ENCODE peak calls at places on chromosomes 2 and 18, in five cellular contexts. P is left lung, I is DND-41, Q is IMR-90, Z is GDM1. K is an unnamed sample.

GRCh38 chr18:43341014-43341413 is 63.7 kb upstream of the SYT4 start:
- DNase-seq in Q (no peak), Z (no peak), I (no peak), P (no peak), K (no peak)

GRCh38 chr2:240507778-240508251 is 50.0 kb downstream of the ANKMY1 start:
- DNase-seq in Z (no peak), P (peak; percentile 61), Q (no peak), I (no peak), K (no peak)

GRCh38 chr18:961644-962355 is 57.1 kb downstream of the ADCYAP1 start:
- DNase-seq in P (no peak), Z (no peak), I (peak; percentile 66), Q (peak; percentile 35), K (peak; percentile 49)

GRCh38 chr2:237200462-237200861 is 114.8 kb downstream of the COPS8 start:
- DNase-seq in Z (no peak), P (no peak), I (no peak), Q (no peak), K (no peak)

GRCh38 chr18:37564796-37565137 is 831 bp downstream of the CELF4 start:
- DNase-seq in P (peak; percentile 73), Z (no peak), Q (peak; percentile 21), I (peak; percentile 7), K (no peak)

GRCh38 chr2:128346291-128346690 is 27.6 kb upstream of the HS6ST1 start:
- DNase-seq in Q (no peak), P (no peak), Z (no peak), I (no peak), K (no peak)

GRCh38 chr2:197388866-197389587 is 45.8 kb downstream of the SF3B1 start:
- DNase-seq in Q (no peak), P (no peak), Z (no peak), I (no peak), K (no peak)

GRCh38 chr2:240646061-240646899 is 21.0 kb downstream of the GPR35 start:
- DNase-seq in Z (peak; percentile 10), I (no peak), Q (no peak), P (peak; percentile 61), K (no peak)

GRCh38 chr18:11981633-11982366 is 493 bp downstream of the IMPA2 start:
- DNase-seq in Z (no peak), I (peak; percentile 11), Q (peak; percentile 19), P (peak; percentile 91), K (peak; percentile 59)

GRCh38 chr2:20141056-20141762 is 83.7 kb downstream of the SDC1 start:
- DNase-seq in Q (peak; percentile 96), P (peak; percentile 90), Z (no peak), I (no peak), K (peak; percentile 87)

GRCh38 chr2:75466708-75467311 is 93.9 kb downstream of the EVA1A start:
- DNase-seq in P (no peak), Z (no peak), Q (peak; percentile 15), I (no peak), K (no peak)

GRCh38 chr18:65017372-65017760 is 733.4 kb upstream of the CDH7 start:
- DNase-seq in I (no peak), P (no peak), Z (no peak), Q (no peak), K (no peak)

GRCh38 chr2:65687614-65688013 is 255.2 kb upstream of the SPRED2 start:
- DNase-seq in Z (no peak), Q (no peak), P (no peak), I (no peak), K (no peak)

GRCh38 chr2:161078211-161078539 is 82.1 kb upstream of the TANK start:
- DNase-seq in Z (no peak), P (no peak), Q (no peak), I (peak; percentile 8), K (no peak)

GRCh38 chr2:239721991-239722759 is 303.0 kb downstream of the NDUFA10 start:
- DNase-seq in P (no peak), Q (no peak), I (no peak), Z (no peak), K (no peak)

GRCh38 chr2:124254621-124255020 is 229.5 kb downstream of the CNTNAP5 start:
- DNase-seq in I (no peak), Z (no peak), Q (peak; percentile 21), P (no peak), K (no peak)

GRCh38 chr2:229343661-229344060 is 72.6 kb upstream of the PID1 start:
- DNase-seq in P (no peak), Z (no peak), Q (no peak), I (no peak), K (no peak)

GRCh38 chr18:79394438-79395307 is 1.1 kb upstream of the NFATC1 start:
- DNase-seq in P (peak; percentile 79), I (no peak), Z (no peak), Q (peak; percentile 49), K (no peak)

GRCh38 chr2:11559066-11559785 is 25.4 kb downstream of the GREB1 start:
- DNase-seq in I (no peak), P (no peak), Z (no peak), Q (no peak), K (no peak)